ENCODE peak calls at places on chromosomes 13 and 19, in seven cellular contexts. E is cardiac muscle cell; D is fibroblast of lung; P is heart left ventricle; M is epithelial cell of proximal tubule; R is CD8-positive, alpha-beta memory T cell; H is MM.1S. T is an unnamed sample.

GRCh38 chr19:12660980-12661379 is 5.6 kb downstream of the MAN2B1 start:
- DNase-seq in E (no peak), D (no peak), P (no peak), M (no peak), R (no peak), H (no peak), T (no peak)

GRCh38 chr13:40204246-40204645 is 462.2 kb downstream of the FOXO1 start:
- DNase-seq in E (no peak), D (no peak), P (no peak), M (no peak), R (no peak), H (no peak), T (no peak)

GRCh38 chr19:28406237-28406596 is 806.7 kb downstream of the UQCRFS1 start:
- DNase-seq in E (peak), D (no peak), P (no peak), M (no peak), R (no peak), H (no peak), T (no peak)

GRCh38 chr19:410243-410781 is 1.4 kb upstream of the C2CD4C start:
- DNase-seq in E (no peak), D (no peak), P (no peak), M (no peak), R (no peak), H (no peak), T (no peak)

GRCh38 chr13:25633108-25633507 is 261.3 kb downstream of the ATP8A2 start:
- DNase-seq in E (no peak), D (no peak), P (no peak), M (no peak), R (no peak), H (no peak), T (no peak)

GRCh38 chr13:51895906-51896888 is 34.4 kb downstream of the CCDC70 start:
- DNase-seq in E (peak), D (peak), P (peak), M (peak), R (peak), H (peak), T (peak)

GRCh38 chr13:33087091-33087490 is 70.9 kb downstream of the KL start:
- DNase-seq in E (no peak), D (peak), P (no peak), M (no peak), R (no peak), H (no peak), T (no peak)

GRCh38 chr19:57263244-57263643 is 17.0 kb upstream of the ZNF460 start:
- DNase-seq in E (no peak), D (no peak), P (no peak), M (no peak), R (no peak), H (no peak), T (no peak)

GRCh38 chr19:18157465-18158063 is 4.6 kb downstream of the PIK3R2 start:
- DNase-seq in E (no peak), D (no peak), P (no peak), M (no peak), R (no peak), H (no peak), T (no peak)

GRCh38 chr13:107854880-107855279 is 360.5 kb downstream of the LIG4 start:
- DNase-seq in E (no peak), D (no peak), P (no peak), M (no peak), R (no peak), H (no peak), T (no peak)

GRCh38 chr19:28843771-28844492 is 369.0 kb downstream of the UQCRFS1 start:
- DNase-seq in E (no peak), D (no peak), P (no peak), M (peak), R (no peak), H (no peak), T (no peak)

GRCh38 chr13:113912596-113912995 is 48.7 kb upstream of the GAS6 start:
- DNase-seq in E (no peak), D (no peak), P (no peak), M (no peak), R (no peak), H (peak), T (no peak)

GRCh38 chr19:1650627-1651009 is 1.8 kb downstream of the TCF3 start:
- DNase-seq in E (peak), D (peak), P (no peak), M (no peak), R (peak), H (peak), T (no peak)

GRCh38 chr13:48750588-48751383 is 97.1 kb downstream of the CYSLTR2 start:
- DNase-seq in E (no peak), D (peak), P (peak), M (no peak), R (no peak), H (no peak), T (peak)

GRCh38 chr13:40793339-40793738 is 3.9 kb downstream of the SLC25A15 start:
- DNase-seq in E (no peak), D (no peak), P (no peak), M (no peak), R (no peak), H (no peak), T (no peak)

GRCh38 chr13:60047943-60048342 is 115.8 kb downstream of the DIAPH3 start:
- DNase-seq in E (no peak), D (peak), P (no peak), M (peak), R (no peak), H (no peak), T (no peak)

GRCh38 chr13:33016414-33017409 is at the start of gene KL:
- DNase-seq in E (peak), D (no peak), P (peak), M (no peak), R (no peak), H (no peak), T (no peak)

GRCh38 chr19:5048091-5048726 is 79.3 kb downstream of the KDM4B start:
- DNase-seq in E (peak), D (peak), P (peak), M (no peak), R (peak), H (no peak), T (no peak)
- H3K4me3 ChIP-seq in E (no peak), D (no peak), P (no peak), M (no peak), R (no peak), H (no peak), T (no peak)

DNA sequence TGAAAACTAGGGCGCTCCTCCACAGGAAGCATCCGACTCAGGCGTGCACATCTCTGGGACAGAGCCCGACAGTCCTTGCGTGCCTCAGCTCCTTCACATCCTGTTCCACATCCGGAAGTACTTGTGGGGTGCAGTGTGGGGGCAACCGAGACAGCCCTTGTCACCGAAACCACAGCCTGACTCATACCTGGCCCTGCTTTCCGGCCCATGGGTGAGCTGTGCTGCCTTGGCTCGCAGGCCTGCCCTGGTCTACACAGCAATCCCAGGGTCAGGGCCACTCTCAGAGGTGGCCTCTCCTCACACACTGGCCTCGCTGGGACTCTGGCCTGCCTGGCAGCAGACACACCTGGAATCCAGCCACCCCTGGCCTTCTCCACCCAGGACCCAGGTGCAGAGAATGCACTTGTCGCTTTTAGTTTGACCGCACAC is 100.4 kb downstream of the STK24 start:
- DNase-seq in E (no peak), D (peak), P (peak), M (no peak), R (peak), H (peak), T (peak)
- H3K4me3 ChIP-seq in E (no peak), D (no peak), P (no peak), M (no peak), R (peak), H (peak), T (no peak)

DNA sequence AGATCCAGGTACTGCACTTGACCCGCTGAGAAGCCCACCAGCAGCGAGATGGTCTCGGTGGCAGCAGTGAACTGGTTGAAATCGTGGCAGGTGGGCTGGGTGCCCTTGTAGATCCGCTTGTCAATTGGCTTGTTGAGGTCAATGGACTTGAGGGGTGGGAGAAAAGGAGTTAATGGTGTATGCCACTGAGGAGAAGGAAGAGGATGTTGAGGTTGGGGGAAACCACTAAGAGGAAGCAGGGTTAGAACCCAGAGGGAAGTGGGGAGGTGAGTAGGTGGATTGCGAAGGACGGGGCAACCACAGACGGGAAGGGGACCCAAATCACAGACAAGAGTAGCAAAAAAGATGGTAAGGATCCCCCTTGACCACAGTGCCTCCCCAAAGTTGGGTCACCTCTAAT is 1.7 kb downstream of the DMWD start:
- DNase-seq in E (no peak), D (no peak), P (no peak), M (no peak), R (peak), H (no peak), T (no peak)
- H3K4me3 ChIP-seq in E (peak), D (peak), P (no peak), M (peak), R (peak), H (no peak), T (peak)

GRCh38 chr13:27774169-27774568 is 18.1 kb upstream of the GSX1 start:
- DNase-seq in E (no peak), D (no peak), P (no peak), M (no peak), R (no peak), H (no peak), T (no peak)

GRCh38 chr13:27770809-27771208 is 21.5 kb upstream of the GSX1 start:
- DNase-seq in E (no peak), D (peak), P (no peak), M (no peak), R (no peak), H (peak), T (no peak)

GRCh38 chr13:27774651-27775050 is 17.6 kb upstream of the GSX1 start:
- DNase-seq in E (no peak), D (no peak), P (no peak), M (no peak), R (no peak), H (no peak), T (no peak)

GRCh38 chr13:27772651-27773425 is 19.4 kb upstream of the GSX1 start:
- DNase-seq in E (no peak), D (no peak), P (no peak), M (no peak), R (no peak), H (peak), T (no peak)

GRCh38 chr13:27775943-27776342 is 16.3 kb upstream of the GSX1 start:
- DNase-seq in E (no peak), D (no peak), P (no peak), M (no peak), R (no peak), H (no peak), T (no peak)
- H3K4me3 ChIP-seq in E (no peak), D (no peak), P (no peak), M (no peak), R (no peak), H (no peak), T (no peak)